ENCODE peak calls at places on chromosomes 4 and X, in four cellular contexts. L, R, T and Y are unnamed samples.

GRCh38 chr4:14641871-14642270 is 360.4 kb upstream of the CPEB2 start:
- DNase-seq in L (no peak), R (no peak), T (no peak), Y (no peak)

GRCh38 chr4:118757761-118758213 is 72.6 kb downstream of the METTL14 start:
- DNase-seq in L (no peak), R (peak), T (no peak), Y (no peak)

GRCh38 chrX:153366119-153366518 is 32.2 kb downstream of the ZNF275 start:
- DNase-seq in L (no peak), R (no peak), T (no peak), Y (no peak)

GRCh38 chrX:47380268-47380667 is 9.9 kb downstream of the ZNF157 start:
- DNase-seq in L (no peak), R (peak), T (peak), Y (no peak)

GRCh38 chr4:86895692-86896488 is 3.7 kb upstream of the C4orf36 start:
- DNase-seq in L (peak), R (peak), T (no peak), Y (peak)

GRCh38 chr4:184250795-184251679 is 33.4 kb upstream of the ENPP6 start:
- DNase-seq in L (peak), R (peak), T (no peak), Y (peak)

GRCh38 chr4:109912706-109913621 is at the start of gene EGF:
- DNase-seq in L (no peak), R (no peak), T (no peak), Y (no peak)

GRCh38 chr4:148542922-148543623 is 100.9 kb upstream of the NR3C2 start:
- DNase-seq in L (no peak), R (no peak), T (no peak), Y (no peak)

GRCh38 chr4:28310926-28311325 is 1450.3 kb downstream of the STIM2 start:
- DNase-seq in L (no peak), R (no peak), T (no peak), Y (no peak)

GRCh38 chr4:151955721-151956340 is 195.0 kb upstream of the GATB start:
- DNase-seq in L (no peak), R (no peak), T (no peak), Y (no peak)

GRCh38 chr4:41505161-41505653 is 32.8 kb upstream of the LIMCH1 start:
- DNase-seq in L (no peak), R (no peak), T (no peak), Y (peak)

GRCh38 chrX:39017716-39018115 is 216.5 kb downstream of the MID1IP1 start:
- DNase-seq in L (no peak), R (peak), T (no peak), Y (no peak)

GRCh38 chrX:154033848-154034247 is 14.1 kb upstream of the IRAK1 start:
- DNase-seq in L (no peak), R (no peak), T (no peak), Y (no peak)

GRCh38 chr4:32010221-32010620 is 1290.1 kb downstream of the PCDH7 start:
- DNase-seq in L (no peak), R (no peak), T (no peak), Y (no peak)

GRCh38 chr4:32775049-32775448 is 2054.9 kb downstream of the PCDH7 start:
- DNase-seq in L (peak), R (peak), T (no peak), Y (peak)

GRCh38 chr4:87555751-87556619 is 26.8 kb upstream of the SPARCL1 start:
- DNase-seq in L (no peak), R (no peak), T (no peak), Y (no peak)

GRCh38 chr4:188403272-188403671 is 264.0 kb downstream of the TRIML1 start:
- DNase-seq in L (no peak), R (no peak), T (no peak), Y (peak)

GRCh38 chrX:125205084-125205917 is 114.4 kb upstream of the TEX13C start:
- DNase-seq in L (peak), R (no peak), T (no peak), Y (peak)
- TF ChIP-seq FOXM1 in L (no peak), R (no peak), T (no peak), Y (no peak)

DNA sequence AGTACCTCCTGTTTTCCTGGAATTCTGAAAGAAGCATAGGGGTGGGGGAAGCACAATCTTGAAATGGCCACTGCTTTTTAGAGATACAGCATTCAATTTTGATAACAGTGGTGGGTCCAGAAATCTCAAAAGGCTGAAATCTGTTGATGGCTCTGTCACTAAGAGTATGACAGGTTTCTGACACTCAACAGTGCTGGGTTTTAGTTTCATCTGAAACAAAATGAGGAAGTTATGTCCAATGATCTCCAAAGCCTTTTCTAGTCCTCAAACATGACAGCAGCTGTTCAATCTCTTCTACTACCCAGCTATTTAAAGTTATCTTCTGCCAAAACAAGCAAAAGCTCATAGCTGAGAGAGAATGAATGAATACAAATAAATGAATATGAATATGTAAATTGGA is 110.5 kb downstream of the IL1RAPL1 start:
- DNase-seq in L (no peak), R (no peak), T (no peak), Y (no peak)
- TF ChIP-seq FOXM1 in L (no peak), R (no peak), T (no peak), Y (no peak)

GRCh38 chr4:177461606-177462005 is 19.4 kb upstream of the AGA start:
- DNase-seq in L (no peak), R (no peak), T (no peak), Y (no peak)
- TF ChIP-seq FOXM1 in L (no peak), R (no peak), T (no peak), Y (no peak)

DNA sequence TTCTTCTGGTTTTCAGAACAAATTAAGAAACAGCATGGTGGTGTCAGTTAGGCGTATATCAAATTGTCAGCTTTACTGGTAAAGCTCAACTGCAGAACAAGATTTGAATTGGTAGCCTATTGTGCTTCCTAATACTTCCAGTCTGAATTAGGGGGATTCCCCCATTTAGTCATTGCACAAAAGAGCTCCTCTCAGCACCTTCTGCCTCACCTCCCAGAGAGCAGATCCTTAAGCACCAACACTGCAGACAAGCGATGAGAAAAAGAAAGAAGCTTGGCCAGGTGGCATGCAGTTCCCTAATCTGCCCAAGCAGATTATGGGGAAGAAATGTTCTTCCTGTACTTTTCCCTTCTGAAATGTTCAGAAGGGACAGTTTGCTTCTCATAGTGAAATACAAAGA is 9.2 kb downstream of the MAP9 start:
- DNase-seq in L (no peak), R (no peak), T (no peak), Y (no peak)
- TF ChIP-seq FOXM1 in L (no peak), R (no peak), T (no peak), Y (no peak)

GRCh38 chr4:4818440-4819212 is 40.8 kb upstream of the MSX1 start:
- DNase-seq in L (no peak), R (no peak), T (no peak), Y (peak)

GRCh38 chr4:4821577-4821976 is 37.9 kb upstream of the MSX1 start:
- DNase-seq in L (no peak), R (peak), T (no peak), Y (no peak)

GRCh38 chr4:4819213-4819606 is 40.3 kb upstream of the MSX1 start:
- DNase-seq in L (no peak), R (no peak), T (no peak), Y (no peak)

GRCh38 chr4:4820739-4821138 is 38.7 kb upstream of the MSX1 start:
- DNase-seq in L (no peak), R (peak), T (no peak), Y (no peak)

GRCh38 chr4:4820264-4820663 is 39.2 kb upstream of the MSX1 start:
- DNase-seq in L (no peak), R (no peak), T (no peak), Y (peak)
- TF ChIP-seq FOXM1 in L (no peak), R (no peak), T (no peak), Y (no peak)

GRCh38 chrX:24375732-24376131 is 15.3 kb downstream of the SUPT20HL1 start:
- DNase-seq in L (no peak), R (no peak), T (no peak), Y (no peak)

GRCh38 chrX:24376403-24376802 is 16.0 kb downstream of the SUPT20HL1 start:
- DNase-seq in L (no peak), R (no peak), T (no peak), Y (no peak)

GRCh38 chrX:24371391-24371972 is 11.0 kb downstream of the SUPT20HL1 start:
- DNase-seq in L (peak), R (peak), T (peak), Y (peak)

GRCh38 chrX:24369816-24370215 is 9.4 kb downstream of the SUPT20HL1 start:
- DNase-seq in L (no peak), R (no peak), T (no peak), Y (no peak)

DNA sequence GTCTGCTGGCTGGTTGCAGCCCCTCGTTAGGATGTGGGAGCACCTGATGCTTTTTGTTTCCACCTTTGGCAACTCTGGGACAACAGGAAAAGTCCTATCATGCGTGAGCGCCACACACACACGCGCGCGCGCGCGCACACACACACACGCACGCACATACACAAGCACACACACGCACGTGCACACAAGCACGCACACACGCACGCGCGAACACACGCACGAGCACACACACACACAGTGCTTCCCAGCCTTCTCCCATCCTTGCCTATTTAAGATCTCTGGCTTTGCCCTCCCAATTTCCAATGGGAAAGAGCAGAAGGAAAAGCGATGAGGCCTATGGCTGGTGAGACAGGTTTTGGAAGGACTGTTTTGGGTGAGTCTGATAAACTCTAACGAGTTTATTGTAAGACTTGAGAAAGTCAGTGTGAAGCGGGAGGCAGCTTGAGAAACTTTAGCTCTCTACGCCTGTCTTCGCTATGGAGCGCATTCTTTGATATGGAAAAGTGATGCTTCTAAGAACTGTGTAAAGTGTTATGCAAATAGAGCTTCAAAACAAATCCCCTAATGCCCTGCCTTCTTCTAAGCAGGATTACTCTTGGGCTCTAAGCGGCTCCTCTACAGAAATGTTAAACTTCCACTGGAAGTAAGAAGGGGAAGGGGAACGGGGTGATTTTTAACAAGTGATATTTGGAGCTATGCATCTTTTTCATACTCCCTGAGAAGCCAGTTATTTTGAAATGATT is 11.8 kb downstream of the SUPT20HL1 start:
- DNase-seq in L (no peak), R (no peak), T (no peak), Y (no peak)
- TF ChIP-seq FOXM1 in L (no peak), R (no peak), T (no peak), Y (no peak)

DNA sequence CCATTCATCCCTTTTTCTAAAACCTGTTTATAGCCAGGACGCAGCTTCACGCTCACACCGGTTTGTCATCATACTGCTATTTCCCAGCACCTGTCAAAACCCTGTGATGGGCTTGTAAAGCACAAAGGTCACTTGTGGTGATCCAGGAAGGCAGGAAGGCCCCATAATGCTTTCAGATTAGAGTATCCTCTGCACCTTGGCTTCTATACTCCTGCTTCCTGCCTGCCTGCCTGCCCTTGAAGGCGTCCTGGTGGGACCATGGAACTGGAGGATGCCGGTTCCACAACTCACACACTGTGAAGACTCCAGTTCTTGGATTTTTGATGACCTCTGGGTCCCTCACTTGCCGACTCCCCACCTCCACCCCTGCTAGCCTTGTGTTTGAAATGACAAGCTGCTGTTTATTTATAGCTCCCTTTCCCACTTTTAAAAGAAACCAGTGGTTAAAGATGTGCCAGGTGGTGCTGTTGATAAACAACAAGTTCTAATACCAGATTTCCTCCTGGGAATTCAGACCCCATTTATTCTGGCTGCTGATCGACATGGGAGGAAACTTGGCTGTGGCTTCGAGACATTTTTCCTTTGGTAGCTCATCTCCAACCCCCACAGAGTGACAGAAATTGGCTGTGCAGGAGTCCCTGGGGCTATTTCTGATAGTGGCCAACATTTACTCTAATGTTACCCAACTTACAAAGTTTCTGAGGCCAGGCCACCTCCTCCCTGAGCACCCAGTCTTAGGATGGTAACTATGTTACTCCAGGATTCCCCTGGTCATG is 211.5 kb downstream of the KDR start:
- DNase-seq in L (no peak), R (peak), T (no peak), Y (no peak)
- TF ChIP-seq FOXM1 in L (no peak), R (no peak), T (no peak), Y (no peak)